ENCODE peak calls at places on chromosome 4, in six cellular contexts. J is cardiac muscle cell, D is vagina, Q is mucosa of descending colon, Z is psoas muscle, Y is uterus. N is an unnamed sample.

GRCh38 chr4:25743971-25744370 is 88.3 kb downstream of the SLC34A2 start:
- DNase-seq in Y (no peak), Q (no peak), Z (no peak), J (no peak), D (no peak), N (no peak)

GRCh38 chr4:123673971-123674370 is 277.4 kb downstream of the SPRY1 start:
- DNase-seq in J (no peak), Z (no peak), Q (no peak), Y (no peak), D (no peak), N (peak)

GRCh38 chr4:148831945-148832344 is 389.7 kb upstream of the NR3C2 start:
- DNase-seq in D (no peak), Q (no peak), Z (no peak), J (peak), Y (no peak), N (peak)

GRCh38 chr4:121156822-121157769 is 7.0 kb downstream of the TNIP3 start:
- DNase-seq in Q (peak), J (peak), Z (peak), Y (no peak), D (no peak), N (no peak)

GRCh38 chr4:13559414-13559813 is 15.1 kb upstream of the NKX3-2 start:
- DNase-seq in Z (no peak), Q (no peak), D (no peak), Y (no peak), J (peak), N (peak)

GRCh38 chr4:47213539-47213938 is 182.2 kb downstream of the GABRB1 start:
- DNase-seq in D (no peak), Z (no peak), J (no peak), Y (no peak), Q (no peak), N (no peak)

GRCh38 chr4:57763070-57763469 is 652.9 kb upstream of the IGFBP7 start:
- DNase-seq in Z (no peak), D (no peak), Q (no peak), Y (no peak), J (no peak), N (no peak)

GRCh38 chr4:101326586-101326985 is 20.7 kb downstream of the PPP3CA start:
- DNase-seq in Q (no peak), Z (no peak), Y (no peak), J (no peak), D (no peak), N (no peak)

GRCh38 chr4:38673109-38673978 is 9.3 kb downstream of the KLF3 start:
- DNase-seq in J (no peak), Z (peak), D (no peak), Y (peak), Q (peak), N (no peak)

GRCh38 chr4:140137654-140138053 is 16.3 kb downstream of the MAML3 start:
- DNase-seq in Z (no peak), J (peak), Q (no peak), D (no peak), Y (no peak), N (no peak)

GRCh38 chr4:55733874-55734437 is 85.6 kb upstream of the EXOC1L start:
- DNase-seq in D (no peak), Z (no peak), Q (peak), J (peak), Y (peak), N (peak)

GRCh38 chr4:113960684-113961321 is 18.6 kb downstream of the ARSJ start:
- DNase-seq in Q (no peak), J (no peak), Z (no peak), D (no peak), Y (no peak), N (no peak)

GRCh38 chr4:148268835-148269234 is 173.4 kb downstream of the NR3C2 start:
- DNase-seq in D (no peak), Z (no peak), J (no peak), Y (no peak), Q (no peak), N (no peak)

GRCh38 chr4:139018501-139018900 is 2.9 kb downstream of the NOCT start:
- DNase-seq in Z (no peak), D (no peak), J (no peak), Y (no peak), Q (no peak), N (no peak)

GRCh38 chr4:102172341-102172740 is 172.9 kb downstream of the SLC39A8 start:
- DNase-seq in D (no peak), Q (no peak), Y (no peak), Z (no peak), J (no peak), N (no peak)

GRCh38 chr4:158581161-158581560 is 59.5 kb downstream of the RXFP1 start:
- DNase-seq in Q (no peak), Y (no peak), Z (no peak), D (no peak), J (peak), N (no peak)

GRCh38 chr4:168832746-168833575 is 177.1 kb downstream of the CBR4 start:
- DNase-seq in Y (peak), Q (peak), J (no peak), Z (peak), D (peak), N (no peak)

GRCh38 chr4:147984065-147984777 is 252.3 kb downstream of the ARHGAP10 start:
- DNase-seq in Y (no peak), Z (no peak), Q (peak), J (peak), D (no peak), N (no peak)

GRCh38 chr4:124202106-124202505 is 510.4 kb downstream of the ANKRD50 start:
- DNase-seq in Y (peak), Z (no peak), Q (peak), D (no peak), J (peak), N (no peak)

GRCh38 chr4:85928775-85929585 is 430.9 kb downstream of the MAPK10 start:
- DNase-seq in D (no peak), Z (no peak), J (peak), Q (peak), Y (no peak), N (peak)

GRCh38 chr4:174749091-174749490 is 80.0 kb downstream of the GLRA3 start:
- DNase-seq in Z (no peak), Q (no peak), J (peak), D (no peak), Y (no peak), N (no peak)

GRCh38 chr4:17476811-17477210 is 35.1 kb downstream of the QDPR start:
- DNase-seq in Q (no peak), Z (no peak), Y (no peak), J (no peak), D (no peak), N (no peak)

GRCh38 chr4:7160439-7160838 is 31.9 kb upstream of the SORCS2 start:
- DNase-seq in D (no peak), Y (peak), Q (no peak), Z (no peak), J (no peak), N (no peak)

GRCh38 chr4:110417151-110417550 is 58.8 kb upstream of the ENPEP start:
- DNase-seq in Q (no peak), Z (no peak), J (peak), Y (no peak), D (no peak), N (peak)

GRCh38 chr4:173057442-173057841 is 111.2 kb upstream of the GALNT7 start:
- DNase-seq in Z (no peak), Y (no peak), D (no peak), Q (no peak), J (no peak), N (no peak)

GRCh38 chr4:142274137-142274536 is 572.0 kb downstream of the INPP4B start:
- DNase-seq in J (peak), D (no peak), Q (no peak), Y (no peak), Z (no peak), N (no peak)

GRCh38 chr4:106585920-106586349 is 217.4 kb upstream of the GIMD1 start:
- DNase-seq in Y (no peak), Z (no peak), D (no peak), J (no peak), Q (no peak), N (no peak)

GRCh38 chr4:104866809-104867208 is 279.9 kb upstream of the TET2 start:
- DNase-seq in D (no peak), Z (no peak), J (no peak), Y (no peak), Q (no peak), N (no peak)

GRCh38 chr4:11228575-11228974 is 200.1 kb downstream of the HS3ST1 start:
- DNase-seq in J (peak), Y (no peak), Z (no peak), Q (no peak), D (no peak), N (no peak)

GRCh38 chr4:13539047-13539720 is 5.1 kb downstream of the NKX3-2 start:
- DNase-seq in Y (no peak), D (no peak), Q (no peak), J (no peak), Z (no peak), N (no peak)

GRCh38 chr4:76904646-76905190 is 6.8 kb upstream of the SOWAHB start:
- DNase-seq in Q (no peak), J (no peak), Y (no peak), Z (no peak), D (no peak), N (no peak)

GRCh38 chr4:112626228-112626627 is 10.5 kb downstream of the ZGRF1 start:
- DNase-seq in J (no peak), Y (no peak), Z (no peak), Q (no peak), D (no peak), N (no peak)

GRCh38 chr4:151678048-151678853 is 82.6 kb downstream of the GATB start:
- DNase-seq in Q (no peak), D (no peak), J (no peak), Y (no peak), Z (no peak), N (no peak)

GRCh38 chr4:166991162-166991561 is 243.1 kb downstream of the SPOCK3 start:
- DNase-seq in Z (no peak), D (no peak), Q (no peak), J (peak), Y (no peak), N (no peak)

GRCh38 chr4:26248647-26249046 is 72.2 kb upstream of the RBPJ start:
- DNase-seq in Q (peak), D (no peak), Z (no peak), J (peak), Y (peak), N (no peak)

GRCh38 chr4:8731364-8731763 is 138.8 kb downstream of the CPZ start:
- DNase-seq in Y (no peak), Z (peak), D (peak), Q (no peak), J (no peak), N (no peak)

DNA sequence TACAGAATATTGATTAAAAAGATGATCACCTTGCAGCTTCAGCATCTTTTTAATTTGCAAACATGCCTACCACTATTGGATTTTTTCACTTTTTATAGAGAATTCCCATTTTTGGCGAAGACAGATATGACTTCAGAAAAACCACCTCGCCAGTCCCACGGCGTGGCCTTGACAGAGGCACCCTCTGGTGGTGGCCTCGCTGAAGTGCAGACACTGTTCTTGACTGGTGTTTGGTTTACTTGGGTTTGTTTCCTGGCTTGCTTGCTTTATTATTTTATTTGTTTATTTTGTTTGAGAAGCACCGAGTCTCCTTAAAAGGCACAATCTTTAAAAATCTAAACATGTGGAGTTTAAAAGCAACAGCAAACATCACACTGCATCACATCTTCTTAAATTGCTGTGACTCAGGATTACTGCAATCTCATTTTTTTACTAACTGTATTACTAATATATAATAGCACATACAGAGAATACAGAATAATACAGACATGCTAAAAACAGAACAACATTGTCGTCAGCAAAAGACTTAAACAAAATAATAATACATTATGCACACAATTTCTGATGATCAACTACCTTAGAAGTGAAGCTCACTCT is 13.1 kb upstream of the AMTN start:
- DNase-seq in Q (peak), Z (peak), J (peak), D (no peak), Y (no peak), N (peak)
- TF ChIP-seq CTCF in Q (peak), Z (peak), J (peak), D (peak), Y (peak), N (peak)

DNA sequence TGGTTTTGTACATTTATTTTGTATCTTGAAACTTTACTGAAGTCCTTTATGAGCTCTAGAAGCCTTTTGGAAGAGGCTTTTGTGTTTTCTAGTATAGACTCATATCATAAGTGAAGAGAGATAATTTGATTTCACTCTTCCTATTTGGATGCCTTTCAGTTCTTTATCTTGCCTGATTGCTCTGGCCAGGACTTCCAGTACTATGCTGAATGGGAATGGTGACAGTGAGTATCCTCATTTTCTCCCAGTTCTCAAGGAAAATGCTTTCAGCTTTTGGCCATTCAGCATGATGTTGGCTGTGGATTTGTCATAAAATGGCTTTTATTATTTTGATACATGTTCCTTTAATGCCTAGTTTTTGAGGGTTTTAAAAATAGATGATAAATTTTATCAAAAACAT is 1061.3 kb downstream of the STPG2 start:
- DNase-seq in D (no peak), Y (no peak), Q (no peak), J (no peak), Z (no peak), N (no peak)
- H3K4me3 ChIP-seq in D (no peak), Y (no peak), Q (no peak), J (no peak), Z (no peak), N (no peak)

GRCh38 chr4:133146574-133147198 is 2.4 kb upstream of the PCDH10 start:
- DNase-seq in Q (peak), Z (peak), Y (peak), J (peak), D (no peak), N (no peak)

GRCh38 chr4:133147365-133147821 is 1.7 kb upstream of the PCDH10 start:
- DNase-seq in D (no peak), Z (no peak), Y (no peak), J (peak), Q (no peak), N (no peak)

GRCh38 chr4:133146192-133146573 is 2.9 kb upstream of the PCDH10 start:
- DNase-seq in D (no peak), Q (no peak), J (no peak), Z (no peak), Y (no peak), N (no peak)

GRCh38 chr4:133145241-133145640 is 3.9 kb upstream of the PCDH10 start:
- DNase-seq in D (no peak), J (no peak), Z (no peak), Y (no peak), Q (no peak), N (no peak)

DNA sequence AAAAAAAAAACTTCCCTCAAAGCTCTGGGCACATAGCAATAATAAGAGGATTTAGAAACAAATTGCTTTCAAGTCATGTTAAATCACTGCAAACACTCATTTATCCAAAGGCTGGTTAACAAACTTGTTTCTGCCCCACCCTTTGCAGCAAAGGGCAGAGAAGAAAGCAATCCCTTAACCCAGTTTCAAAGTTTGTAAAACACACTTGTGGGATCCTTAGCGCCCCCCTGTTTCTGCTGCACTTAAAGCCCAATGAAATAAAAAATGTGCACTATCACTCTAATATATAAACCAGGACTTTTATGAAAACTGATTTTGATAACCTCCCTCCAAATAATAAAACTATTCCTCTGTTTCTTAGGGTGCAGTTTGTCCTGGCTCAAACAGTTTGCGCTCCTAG is 3.3 kb upstream of the PCDH10 start:
- DNase-seq in D (no peak), Q (no peak), Z (no peak), Y (no peak), J (no peak), N (no peak)
- TF ChIP-seq CTCF in D (no peak), Q (no peak), Z (no peak), Y (no peak), J (peak), N (no peak)

DNA sequence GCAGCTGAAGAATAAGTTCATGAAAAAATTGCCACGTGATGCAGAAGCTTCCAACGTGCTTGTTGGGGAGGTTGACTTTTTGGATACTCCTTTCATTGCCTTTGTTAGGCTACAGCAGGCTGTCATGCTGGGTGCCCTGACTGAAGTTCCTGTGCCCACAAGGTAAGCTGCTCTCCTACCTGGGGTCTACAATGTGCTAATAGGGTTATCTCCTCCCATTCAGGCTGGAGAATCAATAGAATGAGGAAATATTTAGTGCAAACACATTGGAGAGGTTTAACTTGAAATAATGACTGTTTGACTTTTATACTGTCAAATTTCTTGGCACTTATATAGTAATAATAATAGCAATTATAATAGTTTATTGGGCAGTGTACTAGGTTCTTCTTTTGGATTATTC is 101.8 kb downstream of the SLC4A4 start:
- DNase-seq in Z (no peak), Q (no peak), Y (no peak), D (no peak), J (no peak), N (no peak)
- H3K4me3 ChIP-seq in Z (no peak), Q (no peak), Y (no peak), D (no peak), J (no peak), N (no peak)

DNA sequence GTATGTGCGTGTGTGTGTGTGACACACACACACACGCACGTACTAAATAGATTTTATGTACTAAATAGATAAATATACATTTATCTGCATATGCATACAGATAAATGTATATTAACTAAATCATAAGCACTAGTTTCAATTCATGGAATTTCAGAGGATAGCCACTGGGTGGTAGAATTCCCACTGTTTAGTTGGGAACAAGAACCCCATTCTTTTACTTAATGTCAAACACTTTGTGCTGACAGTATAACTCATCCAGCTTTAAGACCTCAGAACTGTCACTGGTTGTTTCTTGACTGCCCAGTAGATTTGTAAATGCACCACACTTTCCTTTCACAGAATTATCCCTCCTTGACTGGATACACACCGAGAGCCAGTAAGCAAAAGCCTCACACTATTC is 32.5 kb downstream of the PPARGC1A start:
- DNase-seq in Y (no peak), Q (no peak), J (peak), D (no peak), Z (no peak), N (no peak)
- TF ChIP-seq CTCF in Y (peak), Q (peak), J (peak), D (no peak), Z (no peak), N (peak)

GRCh38 chr4:1520145-1520661 is 114.0 kb upstream of the NKX1-1 start:
- DNase-seq in Q (no peak), Y (no peak), J (peak), D (no peak), Z (peak), N (no peak)

GRCh38 chr4:1523033-1523432 is 116.8 kb upstream of the NKX1-1 start:
- DNase-seq in Y (no peak), Z (peak), Q (no peak), J (no peak), D (no peak), N (no peak)

GRCh38 chr4:1523506-1523905 is 117.3 kb upstream of the NKX1-1 start:
- DNase-seq in Q (no peak), J (no peak), Y (no peak), D (no peak), Z (no peak), N (no peak)

GRCh38 chr4:1522606-1523005 is 116.4 kb upstream of the NKX1-1 start:
- DNase-seq in J (no peak), Z (peak), D (no peak), Q (no peak), Y (no peak), N (no peak)

DNA sequence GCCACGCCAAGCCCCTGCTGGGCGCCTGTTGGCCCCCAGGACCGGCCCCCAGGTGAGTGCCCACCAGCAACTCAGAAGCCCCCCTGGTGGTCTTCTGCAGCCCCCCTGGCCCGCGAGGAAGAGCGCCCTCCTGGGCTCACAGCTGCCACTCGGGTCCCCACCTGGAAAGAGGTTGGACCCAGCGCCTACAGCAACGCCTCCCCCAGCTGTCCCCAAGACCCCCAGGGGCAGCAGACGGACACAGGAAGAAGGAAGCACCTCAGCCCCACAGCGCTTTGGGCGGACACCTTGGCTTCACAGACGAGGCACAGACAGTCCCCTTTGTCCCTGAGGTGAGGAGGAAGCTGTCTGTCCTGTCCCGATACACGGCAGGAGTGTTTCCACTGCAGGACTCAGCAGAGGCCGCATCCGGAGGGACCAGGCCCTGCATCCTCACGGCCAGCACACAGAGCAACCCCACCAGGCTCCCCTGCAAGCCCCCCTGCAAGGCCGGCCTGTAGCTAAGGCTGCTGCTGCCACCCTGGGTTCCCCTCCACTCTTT is 115.6 kb upstream of the NKX1-1 start:
- DNase-seq in Y (no peak), D (no peak), J (no peak), Z (peak), Q (no peak), N (no peak)
- H3K4me3 ChIP-seq in Y (no peak), D (no peak), J (no peak), Z (no peak), Q (no peak), N (no peak)

N was measured in epithelial cell of proximal tubule.